ENCODE peak calls at places on chromosomes 13 and 19, in nine cellular contexts. One of them, this sample, is unnamed.

GRCh38 chr13:25473864-25474263 is 102.1 kb downstream of the ATP8A2 start:
- DNase-seq in body of pancreas: no peak
- DNase-seq in right lobe of liver: no peak
- DNase-seq in lower leg skin: no peak
- DNase-seq in adrenal gland: no peak
- DNase-seq in ovary: no peak
- DNase-seq in heart left ventricle: no peak
- DNase-seq in IMR-90: no peak
- DNase-seq in HepG2: no peak
- DNase-seq in this sample: no peak

GRCh38 chr19:20479483-20479882 is 86.1 kb downstream of the ZNF737 start:
- DNase-seq in ovary: no peak
- DNase-seq in right lobe of liver: no peak
- DNase-seq in HepG2: no peak
- DNase-seq in adrenal gland: no peak
- DNase-seq in heart left ventricle: no peak
- DNase-seq in lower leg skin: no peak
- DNase-seq in IMR-90: no peak
- DNase-seq in body of pancreas: no peak
- DNase-seq in this sample: no peak

GRCh38 chr13:78913656-78914055 is 254.7 kb upstream of the OBI1 start:
- DNase-seq in ovary: no peak
- DNase-seq in lower leg skin: no peak
- DNase-seq in HepG2: no peak
- DNase-seq in adrenal gland: no peak
- DNase-seq in body of pancreas: no peak
- DNase-seq in IMR-90: no peak
- DNase-seq in right lobe of liver: no peak
- DNase-seq in heart left ventricle: no peak
- DNase-seq in this sample: no peak

GRCh38 chr19:27775395-27775794 is 1437.6 kb downstream of the UQCRFS1 start:
- DNase-seq in body of pancreas: no peak
- DNase-seq in right lobe of liver: no peak
- DNase-seq in IMR-90: no peak
- DNase-seq in HepG2: no peak
- DNase-seq in lower leg skin: no peak
- DNase-seq in heart left ventricle: no peak
- DNase-seq in ovary: no peak
- DNase-seq in adrenal gland: no peak
- DNase-seq in this sample: no peak

GRCh38 chr13:74040200-74040599 is 94.0 kb downstream of the KLF12 start:
- DNase-seq in IMR-90: peak
- DNase-seq in ovary: peak
- DNase-seq in heart left ventricle: peak
- DNase-seq in lower leg skin: no peak
- DNase-seq in body of pancreas: peak
- DNase-seq in right lobe of liver: no peak
- DNase-seq in adrenal gland: peak
- DNase-seq in HepG2: peak
- DNase-seq in this sample: peak

GRCh38 chr13:59480857-59481256 is 682.9 kb downstream of the DIAPH3 start:
- DNase-seq in IMR-90: no peak
- DNase-seq in lower leg skin: no peak
- DNase-seq in heart left ventricle: no peak
- DNase-seq in ovary: no peak
- DNase-seq in right lobe of liver: no peak
- DNase-seq in HepG2: no peak
- DNase-seq in body of pancreas: no peak
- DNase-seq in adrenal gland: no peak
- DNase-seq in this sample: no peak

GRCh38 chr13:52348983-52349780 is 56.8 kb downstream of the THSD1 start:
- DNase-seq in ovary: no peak
- DNase-seq in adrenal gland: no peak
- DNase-seq in body of pancreas: no peak
- DNase-seq in lower leg skin: no peak
- DNase-seq in heart left ventricle: no peak
- DNase-seq in right lobe of liver: no peak
- DNase-seq in IMR-90: peak
- DNase-seq in HepG2: no peak
- DNase-seq in this sample: no peak

GRCh38 chr13:87779451-87779850 is 108.3 kb downstream of the SLITRK5 start:
- DNase-seq in ovary: no peak
- DNase-seq in lower leg skin: no peak
- DNase-seq in right lobe of liver: no peak
- DNase-seq in heart left ventricle: no peak
- DNase-seq in body of pancreas: no peak
- DNase-seq in adrenal gland: no peak
- DNase-seq in HepG2: no peak
- DNase-seq in IMR-90: no peak
- DNase-seq in this sample: no peak

GRCh38 chr19:7266832-7267231 is 27.4 kb downstream of the INSR start:
- DNase-seq in lower leg skin: no peak
- DNase-seq in IMR-90: no peak
- DNase-seq in body of pancreas: no peak
- DNase-seq in heart left ventricle: no peak
- DNase-seq in right lobe of liver: no peak
- DNase-seq in HepG2: no peak
- DNase-seq in adrenal gland: no peak
- DNase-seq in ovary: no peak
- DNase-seq in this sample: no peak

GRCh38 chr19:7263066-7263465 is 31.1 kb downstream of the INSR start:
- DNase-seq in ovary: no peak
- DNase-seq in heart left ventricle: no peak
- DNase-seq in adrenal gland: no peak
- DNase-seq in right lobe of liver: no peak
- DNase-seq in body of pancreas: no peak
- DNase-seq in IMR-90: no peak
- DNase-seq in HepG2: no peak
- DNase-seq in lower leg skin: no peak
- DNase-seq in this sample: no peak

GRCh38 chr19:7265963-7266362 is 28.3 kb downstream of the INSR start:
- DNase-seq in heart left ventricle: no peak
- DNase-seq in lower leg skin: no peak
- DNase-seq in ovary: no peak
- DNase-seq in right lobe of liver: peak
- DNase-seq in adrenal gland: peak
- DNase-seq in body of pancreas: peak
- DNase-seq in HepG2: no peak
- DNase-seq in IMR-90: no peak
- DNase-seq in this sample: no peak

GRCh38 chr19:7263521-7263920 is 30.7 kb downstream of the INSR start:
- DNase-seq in adrenal gland: no peak
- DNase-seq in IMR-90: no peak
- DNase-seq in body of pancreas: no peak
- DNase-seq in ovary: no peak
- DNase-seq in heart left ventricle: no peak
- DNase-seq in lower leg skin: no peak
- DNase-seq in HepG2: no peak
- DNase-seq in right lobe of liver: no peak
- DNase-seq in this sample: no peak

GRCh38 chr19:7264858-7265257 is 29.4 kb downstream of the INSR start:
- DNase-seq in heart left ventricle: no peak
- DNase-seq in ovary: no peak
- DNase-seq in body of pancreas: no peak
- DNase-seq in lower leg skin: no peak
- DNase-seq in IMR-90: no peak
- DNase-seq in adrenal gland: no peak
- DNase-seq in HepG2: no peak
- DNase-seq in right lobe of liver: no peak
- DNase-seq in this sample: no peak
- TF ChIP-seq POLR2A in heart left ventricle: no peak
- TF ChIP-seq POLR2A in ovary: no peak
- TF ChIP-seq POLR2A in body of pancreas: no peak
- TF ChIP-seq POLR2A in lower leg skin: no peak
- TF ChIP-seq POLR2A in IMR-90: no peak
- TF ChIP-seq POLR2A in adrenal gland: no peak
- TF ChIP-seq POLR2A in HepG2: no peak
- TF ChIP-seq POLR2A in right lobe of liver: no peak
- TF ChIP-seq POLR2A in this sample: no peak

DNA sequence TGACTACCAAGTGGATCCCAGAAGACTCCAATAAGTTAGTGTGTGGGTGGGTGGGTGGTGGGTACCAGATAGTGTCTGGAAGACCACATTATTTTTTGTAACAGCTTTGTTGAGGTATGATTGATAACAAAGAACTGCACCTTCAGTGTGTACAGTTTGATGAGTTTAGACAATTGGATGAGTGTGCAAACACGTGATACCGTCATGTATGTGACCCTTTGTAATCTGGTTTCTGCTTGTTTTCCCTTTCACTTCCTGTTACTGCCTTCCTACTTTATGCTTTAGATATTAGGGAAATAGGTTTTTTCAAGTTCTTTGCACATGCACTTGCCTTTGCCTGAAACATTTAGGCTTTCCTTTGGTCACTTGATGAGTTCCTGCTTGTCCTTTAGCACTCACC is 8.5 kb downstream of the RPL21 start:
- DNase-seq in body of pancreas: no peak
- DNase-seq in right lobe of liver: no peak
- DNase-seq in heart left ventricle: no peak
- DNase-seq in lower leg skin: no peak
- DNase-seq in HepG2: no peak
- DNase-seq in adrenal gland: no peak
- DNase-seq in IMR-90: no peak
- DNase-seq in ovary: no peak
- DNase-seq in this sample: no peak
- TF ChIP-seq POLR2A in body of pancreas: no peak
- TF ChIP-seq POLR2A in right lobe of liver: no peak
- TF ChIP-seq POLR2A in heart left ventricle: no peak
- TF ChIP-seq POLR2A in lower leg skin: no peak
- TF ChIP-seq POLR2A in HepG2: no peak
- TF ChIP-seq POLR2A in adrenal gland: no peak
- TF ChIP-seq POLR2A in IMR-90: no peak
- TF ChIP-seq POLR2A in ovary: no peak
- TF ChIP-seq POLR2A in this sample: no peak

DNA sequence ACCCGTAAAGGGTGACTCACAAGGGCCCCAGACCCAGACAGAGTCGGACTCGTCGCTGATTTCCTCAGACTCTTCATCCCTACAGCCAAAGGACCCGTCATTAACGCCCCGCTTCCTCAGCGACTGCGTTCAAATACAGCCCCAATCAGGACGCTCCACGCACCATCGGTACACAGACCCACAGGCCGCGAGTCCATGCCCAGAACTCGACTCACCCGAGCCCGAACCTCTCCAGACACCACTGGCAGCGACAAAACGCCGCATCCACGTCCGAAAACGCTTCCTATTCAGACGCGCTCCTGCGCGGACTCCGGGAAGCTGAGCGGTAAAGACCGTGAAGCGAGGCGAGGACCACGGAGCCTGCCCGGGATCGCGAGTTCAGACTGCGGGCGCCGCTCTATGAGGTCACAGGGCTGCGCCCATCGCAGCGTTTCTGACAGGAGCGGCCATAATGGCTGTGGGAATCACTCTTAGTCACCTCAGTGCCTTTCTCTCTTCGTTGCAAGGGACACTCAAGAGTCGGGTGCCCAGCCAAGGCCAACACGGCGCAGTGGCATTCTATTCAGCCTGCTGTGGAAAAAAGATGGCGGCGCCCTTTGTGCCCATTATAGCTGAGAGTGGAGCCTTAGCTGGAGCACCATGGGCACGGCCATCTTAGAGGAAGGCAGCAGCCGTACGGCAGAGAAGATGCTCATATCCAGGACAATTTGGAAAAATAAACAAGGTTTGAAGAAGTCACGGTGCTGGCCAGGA is at the start of gene ZNF614:
- DNase-seq in body of pancreas: peak
- DNase-seq in lower leg skin: peak
- DNase-seq in adrenal gland: peak
- DNase-seq in heart left ventricle: peak
- DNase-seq in right lobe of liver: peak
- DNase-seq in ovary: peak
- DNase-seq in HepG2: peak
- DNase-seq in IMR-90: peak
- DNase-seq in this sample: peak
- TF ChIP-seq POLR2A in body of pancreas: no peak
- TF ChIP-seq POLR2A in lower leg skin: no peak
- TF ChIP-seq POLR2A in adrenal gland: peak
- TF ChIP-seq POLR2A in heart left ventricle: no peak
- TF ChIP-seq POLR2A in right lobe of liver: peak
- TF ChIP-seq POLR2A in ovary: peak
- TF ChIP-seq POLR2A in HepG2: peak
- TF ChIP-seq POLR2A in IMR-90: peak
- TF ChIP-seq POLR2A in this sample: no peak

GRCh38 chr19:815775-816499 is 5.8 kb downstream of the PLPPR3 start:
- DNase-seq in right lobe of liver: no peak
- DNase-seq in lower leg skin: no peak
- DNase-seq in IMR-90: no peak
- DNase-seq in HepG2: no peak
- DNase-seq in body of pancreas: no peak
- DNase-seq in adrenal gland: no peak
- DNase-seq in ovary: no peak
- DNase-seq in heart left ventricle: no peak
- DNase-seq in this sample: no peak

GRCh38 chr19:815079-815774 is 6.5 kb downstream of the PLPPR3 start:
- DNase-seq in IMR-90: no peak
- DNase-seq in adrenal gland: no peak
- DNase-seq in body of pancreas: no peak
- DNase-seq in ovary: peak
- DNase-seq in HepG2: no peak
- DNase-seq in heart left ventricle: no peak
- DNase-seq in right lobe of liver: no peak
- DNase-seq in lower leg skin: no peak
- DNase-seq in this sample: no peak

GRCh38 chr19:812819-813358 is 8.9 kb downstream of the PLPPR3 start:
- DNase-seq in body of pancreas: no peak
- DNase-seq in ovary: peak
- DNase-seq in HepG2: no peak
- DNase-seq in right lobe of liver: no peak
- DNase-seq in IMR-90: no peak
- DNase-seq in lower leg skin: no peak
- DNase-seq in heart left ventricle: no peak
- DNase-seq in adrenal gland: no peak
- DNase-seq in this sample: no peak

GRCh38 chr19:813359-814107 is 8.2 kb downstream of the PLPPR3 start:
- DNase-seq in IMR-90: no peak
- DNase-seq in ovary: peak
- DNase-seq in HepG2: no peak
- DNase-seq in adrenal gland: no peak
- DNase-seq in right lobe of liver: no peak
- DNase-seq in heart left ventricle: no peak
- DNase-seq in lower leg skin: no peak
- DNase-seq in body of pancreas: no peak
- DNase-seq in this sample: no peak

DNA sequence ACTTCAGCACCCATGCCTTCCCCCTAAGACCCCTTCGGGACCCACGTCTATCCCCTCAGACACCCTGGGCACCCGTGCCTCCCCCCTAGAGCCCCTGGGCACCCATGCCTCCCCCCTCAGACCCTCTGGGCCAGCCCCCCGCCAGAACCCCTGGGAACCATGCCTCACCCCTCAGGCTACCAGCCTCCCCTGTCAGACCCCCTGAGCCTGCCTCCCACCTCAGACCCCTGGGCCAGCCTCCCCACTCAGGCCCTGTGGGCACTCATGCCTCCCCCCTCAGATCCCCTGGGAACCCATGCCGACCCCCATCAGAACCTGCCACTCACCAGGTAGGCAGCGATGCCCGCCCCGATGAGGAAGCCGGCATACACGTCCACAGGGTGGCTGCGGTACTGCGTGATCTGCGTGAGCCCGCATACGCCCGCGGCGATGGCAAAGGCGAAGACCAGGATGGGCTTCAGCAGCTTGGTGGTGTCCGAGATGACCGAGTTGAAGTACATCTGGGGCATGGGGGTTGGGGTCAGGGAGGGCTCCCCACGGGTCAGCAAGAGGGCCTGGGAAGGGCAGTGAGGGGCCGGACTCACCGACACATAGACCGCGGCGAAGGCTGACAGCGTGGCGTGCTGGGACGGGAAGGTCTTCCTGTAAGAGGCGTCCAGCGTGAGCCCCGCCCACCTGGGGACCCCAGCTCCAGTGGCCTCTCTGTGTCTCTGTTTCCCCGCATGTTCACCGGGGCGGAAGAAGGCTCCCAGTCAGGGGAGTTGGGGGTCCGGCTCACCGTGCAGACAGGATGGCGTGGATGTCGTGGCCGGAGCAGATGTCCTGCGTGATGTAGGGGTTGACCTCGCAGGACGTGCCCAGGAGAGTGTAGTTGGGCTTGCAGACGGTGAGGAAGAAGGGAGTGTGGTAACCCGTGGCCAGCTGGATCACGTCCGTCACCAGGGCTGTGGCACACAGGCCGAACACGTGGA is 7.4 kb downstream of the PLPPR3 start:
- DNase-seq in right lobe of liver: no peak
- DNase-seq in heart left ventricle: no peak
- DNase-seq in lower leg skin: no peak
- DNase-seq in ovary: peak
- DNase-seq in HepG2: no peak
- DNase-seq in IMR-90: no peak
- DNase-seq in adrenal gland: no peak
- DNase-seq in body of pancreas: no peak
- DNase-seq in this sample: no peak
- TF ChIP-seq POLR2A in right lobe of liver: no peak
- TF ChIP-seq POLR2A in heart left ventricle: no peak
- TF ChIP-seq POLR2A in lower leg skin: no peak
- TF ChIP-seq POLR2A in ovary: no peak
- TF ChIP-seq POLR2A in HepG2: no peak
- TF ChIP-seq POLR2A in IMR-90: no peak
- TF ChIP-seq POLR2A in adrenal gland: no peak
- TF ChIP-seq POLR2A in body of pancreas: no peak
- TF ChIP-seq POLR2A in this sample: no peak